ENCODE peak calls at places on chromosome 22, in six cellular contexts. One of them, this sample, is unnamed.

GRCh38 chr22:50016308-50016987 is 3.9 kb upstream of the IL17REL start:
- DNase-seq in stomach: no peak
- DNase-seq in uterus: peak
- DNase-seq in H1: no peak
- DNase-seq in breast epithelium: no peak
- DNase-seq in tibial nerve: no peak
- DNase-seq in this sample: no peak

GRCh38 chr22:49676783-49677494 is 150.7 kb downstream of the BRD1 start:
- DNase-seq in stomach: no peak
- DNase-seq in uterus: peak
- DNase-seq in H1: no peak
- DNase-seq in breast epithelium: no peak
- DNase-seq in tibial nerve: no peak
- DNase-seq in this sample: no peak

GRCh38 chr22:36367479-36367878 is 20.3 kb downstream of the MYH9 start:
- DNase-seq in stomach: no peak
- DNase-seq in uterus: no peak
- DNase-seq in H1: no peak
- DNase-seq in breast epithelium: peak
- DNase-seq in tibial nerve: no peak
- DNase-seq in this sample: no peak

GRCh38 chr22:42881982-42882656 is 25.0 kb upstream of the ARFGAP3 start:
- DNase-seq in stomach: peak
- DNase-seq in uterus: no peak
- DNase-seq in H1: no peak
- DNase-seq in breast epithelium: no peak
- DNase-seq in tibial nerve: no peak
- DNase-seq in this sample: no peak

GRCh38 chr22:20062766-20063083 is 17.3 kb upstream of the DGCR8 start:
- DNase-seq in stomach: no peak
- DNase-seq in uterus: no peak
- DNase-seq in H1: no peak
- DNase-seq in breast epithelium: no peak
- DNase-seq in tibial nerve: no peak
- DNase-seq in this sample: no peak

GRCh38 chr22:37663521-37664140 is 5.1 kb downstream of the PDXP start:
- DNase-seq in stomach: no peak
- DNase-seq in uterus: no peak
- DNase-seq in H1: no peak
- DNase-seq in breast epithelium: no peak
- DNase-seq in tibial nerve: no peak
- DNase-seq in this sample: no peak

GRCh38 chr22:27846910-27847309 is 45.4 kb upstream of the MN1 start:
- DNase-seq in stomach: no peak
- DNase-seq in uterus: no peak
- DNase-seq in H1: no peak
- DNase-seq in breast epithelium: no peak
- DNase-seq in tibial nerve: no peak
- DNase-seq in this sample: peak

GRCh38 chr22:32810241-32811133 is 9.0 kb downstream of the TIMP3 start:
- DNase-seq in stomach: no peak
- DNase-seq in uterus: no peak
- DNase-seq in H1: no peak
- DNase-seq in breast epithelium: no peak
- DNase-seq in tibial nerve: no peak
- DNase-seq in this sample: no peak

GRCh38 chr22:21921729-21922128 is 30.9 kb downstream of the PPM1F start:
- DNase-seq in stomach: no peak
- DNase-seq in uterus: no peak
- DNase-seq in H1: peak
- DNase-seq in breast epithelium: no peak
- DNase-seq in tibial nerve: no peak
- DNase-seq in this sample: no peak

GRCh38 chr22:41589260-41589600 is 410 bp downstream of the PMM1 start:
- DNase-seq in stomach: peak
- DNase-seq in uterus: no peak
- DNase-seq in H1: peak
- DNase-seq in breast epithelium: no peak
- DNase-seq in tibial nerve: no peak
- DNase-seq in this sample: peak

GRCh38 chr22:48838376-48838775 is 989.3 kb downstream of the BRD1 start:
- DNase-seq in stomach: no peak
- DNase-seq in uterus: no peak
- DNase-seq in H1: no peak
- DNase-seq in breast epithelium: no peak
- DNase-seq in tibial nerve: no peak
- DNase-seq in this sample: no peak

GRCh38 chr22:39920134-39920743 is 19.4 kb downstream of the GRAP2 start:
- DNase-seq in stomach: no peak
- DNase-seq in uterus: no peak
- DNase-seq in H1: no peak
- DNase-seq in breast epithelium: no peak
- DNase-seq in tibial nerve: no peak
- DNase-seq in this sample: peak

GRCh38 chr22:32589007-32589406 is 114.4 kb downstream of the FBXO7 start:
- DNase-seq in stomach: no peak
- DNase-seq in uterus: peak
- DNase-seq in H1: no peak
- DNase-seq in breast epithelium: no peak
- DNase-seq in tibial nerve: peak
- DNase-seq in this sample: no peak

GRCh38 chr22:50696799-50697561 is 24.4 kb downstream of the SHANK3 start:
- DNase-seq in stomach: no peak
- DNase-seq in uterus: no peak
- DNase-seq in H1: no peak
- DNase-seq in breast epithelium: no peak
- DNase-seq in tibial nerve: no peak
- DNase-seq in this sample: peak

GRCh38 chr22:41048791-41049717 is 43.3 kb upstream of the EP300 start:
- DNase-seq in stomach: peak
- DNase-seq in uterus: peak
- DNase-seq in H1: no peak
- DNase-seq in breast epithelium: peak
- DNase-seq in tibial nerve: peak
- DNase-seq in this sample: peak

GRCh38 chr22:48868554-48868953 is 959.1 kb downstream of the BRD1 start:
- DNase-seq in stomach: no peak
- DNase-seq in uterus: no peak
- DNase-seq in H1: no peak
- DNase-seq in breast epithelium: no peak
- DNase-seq in tibial nerve: no peak
- DNase-seq in this sample: no peak

GRCh38 chr22:37167176-37167980 is 17.7 kb upstream of the IL2RB start:
- DNase-seq in stomach: no peak
- DNase-seq in uterus: no peak
- DNase-seq in H1: no peak
- DNase-seq in breast epithelium: no peak
- DNase-seq in tibial nerve: no peak
- DNase-seq in this sample: no peak

GRCh38 chr22:47602732-47603131 is 840.3 kb downstream of the TBC1D22A start:
- DNase-seq in stomach: peak
- DNase-seq in uterus: no peak
- DNase-seq in H1: no peak
- DNase-seq in breast epithelium: no peak
- DNase-seq in tibial nerve: no peak
- DNase-seq in this sample: no peak

GRCh38 chr22:36569999-36570398 is 41.0 kb upstream of the EIF3D start:
- DNase-seq in stomach: no peak
- DNase-seq in uterus: no peak
- DNase-seq in H1: peak
- DNase-seq in breast epithelium: no peak
- DNase-seq in tibial nerve: no peak
- DNase-seq in this sample: peak

GRCh38 chr22:49710746-49711145 is 116.9 kb downstream of the BRD1 start:
- DNase-seq in stomach: no peak
- DNase-seq in uterus: no peak
- DNase-seq in H1: no peak
- DNase-seq in breast epithelium: no peak
- DNase-seq in tibial nerve: no peak
- DNase-seq in this sample: no peak

GRCh38 chr22:24455751-24456426 is 28.5 kb downstream of the ADORA2A start:
- DNase-seq in stomach: no peak
- DNase-seq in uterus: no peak
- DNase-seq in H1: no peak
- DNase-seq in breast epithelium: no peak
- DNase-seq in tibial nerve: peak
- DNase-seq in this sample: no peak

GRCh38 chr22:42693763-42694683 is 26.6 kb downstream of the A4GALT start:
- DNase-seq in stomach: no peak
- DNase-seq in uterus: no peak
- DNase-seq in H1: no peak
- DNase-seq in breast epithelium: no peak
- DNase-seq in tibial nerve: no peak
- DNase-seq in this sample: no peak

DNA sequence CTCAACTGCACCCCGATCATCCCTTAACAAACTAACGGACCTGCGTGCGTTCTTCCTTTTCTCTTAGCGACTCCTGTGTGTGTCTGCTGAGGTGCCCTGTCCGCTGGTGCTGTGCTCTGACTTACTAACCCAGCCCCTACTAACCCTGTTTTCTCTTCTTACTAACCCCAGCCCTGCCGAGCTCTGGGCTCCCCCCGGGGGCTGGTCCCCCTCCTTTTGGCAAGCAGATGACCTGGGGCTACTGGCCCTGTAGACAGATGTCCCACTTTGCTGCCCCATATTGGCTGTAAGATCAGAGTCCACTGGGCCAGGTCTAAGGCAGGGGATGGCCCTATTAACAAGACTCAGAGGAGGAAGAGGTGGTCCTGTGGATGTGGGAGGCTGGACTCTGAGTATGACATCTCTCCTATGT is 14.7 kb downstream of the MIAT start:
- DNase-seq in stomach: no peak
- DNase-seq in uterus: no peak
- DNase-seq in H1: no peak
- DNase-seq in breast epithelium: no peak
- DNase-seq in tibial nerve: no peak
- DNase-seq in this sample: no peak
- TF ChIP-seq POLR2A in stomach: no peak
- TF ChIP-seq POLR2A in uterus: no peak
- TF ChIP-seq POLR2A in H1: no peak
- TF ChIP-seq POLR2A in breast epithelium: no peak
- TF ChIP-seq POLR2A in tibial nerve: no peak
- TF ChIP-seq POLR2A in this sample: no peak

GRCh38 chr22:29765905-29766631 is 739 bp downstream of the ZMAT5 start:
- DNase-seq in stomach: peak
- DNase-seq in uterus: no peak
- DNase-seq in H1: no peak
- DNase-seq in breast epithelium: no peak
- DNase-seq in tibial nerve: no peak
- DNase-seq in this sample: peak

GRCh38 chr22:29766632-29767288 is at the start of gene ZMAT5:
- DNase-seq in stomach: peak
- DNase-seq in uterus: peak
- DNase-seq in H1: peak
- DNase-seq in breast epithelium: peak
- DNase-seq in tibial nerve: peak
- DNase-seq in this sample: peak

GRCh38 chr22:29769723-29770321 is 2.7 kb downstream of the UQCR10 start:
- DNase-seq in stomach: no peak
- DNase-seq in uterus: no peak
- DNase-seq in H1: no peak
- DNase-seq in breast epithelium: no peak
- DNase-seq in tibial nerve: no peak
- DNase-seq in this sample: no peak

GRCh38 chr22:29768052-29768680 is 997 bp downstream of the UQCR10 start:
- DNase-seq in stomach: no peak
- DNase-seq in uterus: no peak
- DNase-seq in H1: no peak
- DNase-seq in breast epithelium: no peak
- DNase-seq in tibial nerve: no peak
- DNase-seq in this sample: peak

GRCh38 chr22:29767289-29768051 is at the start of gene UQCR10:
- DNase-seq in stomach: peak
- DNase-seq in uterus: peak
- DNase-seq in H1: peak
- DNase-seq in breast epithelium: peak
- DNase-seq in tibial nerve: peak
- DNase-seq in this sample: peak
- TF ChIP-seq POLR2A in stomach: no peak
- TF ChIP-seq POLR2A in uterus: peak
- TF ChIP-seq POLR2A in H1: peak
- TF ChIP-seq POLR2A in breast epithelium: peak
- TF ChIP-seq POLR2A in tibial nerve: peak
- TF ChIP-seq POLR2A in this sample: peak

DNA sequence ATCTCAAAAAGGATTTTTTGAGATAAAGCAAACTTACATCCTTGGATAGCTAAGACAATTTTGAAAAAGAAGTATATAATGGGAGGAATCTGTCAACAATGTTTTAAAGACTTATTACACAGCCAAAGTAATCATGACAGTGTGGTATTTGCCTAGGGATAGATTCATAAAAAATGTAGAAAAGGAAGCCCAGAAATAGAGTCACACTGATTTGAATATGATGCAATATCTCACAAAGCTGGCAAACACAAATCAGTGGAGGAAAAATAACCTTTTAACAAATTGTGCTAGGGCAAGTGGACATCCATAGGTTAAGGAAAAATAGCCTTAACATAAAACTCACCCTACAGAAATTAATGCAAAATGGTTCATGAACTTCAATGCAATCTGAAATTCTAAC is 6.0 kb downstream of the XKR3 start:
- DNase-seq in stomach: no peak
- DNase-seq in uterus: no peak
- DNase-seq in H1: no peak
- DNase-seq in breast epithelium: no peak
- DNase-seq in tibial nerve: no peak
- DNase-seq in this sample: no peak
- TF ChIP-seq POLR2A in stomach: no peak
- TF ChIP-seq POLR2A in uterus: no peak
- TF ChIP-seq POLR2A in H1: no peak
- TF ChIP-seq POLR2A in breast epithelium: no peak
- TF ChIP-seq POLR2A in tibial nerve: no peak
- TF ChIP-seq POLR2A in this sample: no peak

GRCh38 chr22:30170126-30170525 is 76.4 kb downstream of the LIF start:
- DNase-seq in stomach: no peak
- DNase-seq in uterus: no peak
- DNase-seq in H1: no peak
- DNase-seq in breast epithelium: no peak
- DNase-seq in tibial nerve: no peak
- DNase-seq in this sample: no peak

GRCh38 chr22:30169002-30169401 is 77.6 kb downstream of the LIF start:
- DNase-seq in stomach: no peak
- DNase-seq in uterus: no peak
- DNase-seq in H1: no peak
- DNase-seq in breast epithelium: no peak
- DNase-seq in tibial nerve: no peak
- DNase-seq in this sample: no peak

GRCh38 chr22:30167734-30168133 is 78.8 kb downstream of the LIF start:
- DNase-seq in stomach: no peak
- DNase-seq in uterus: no peak
- DNase-seq in H1: no peak
- DNase-seq in breast epithelium: no peak
- DNase-seq in tibial nerve: no peak
- DNase-seq in this sample: no peak

DNA sequence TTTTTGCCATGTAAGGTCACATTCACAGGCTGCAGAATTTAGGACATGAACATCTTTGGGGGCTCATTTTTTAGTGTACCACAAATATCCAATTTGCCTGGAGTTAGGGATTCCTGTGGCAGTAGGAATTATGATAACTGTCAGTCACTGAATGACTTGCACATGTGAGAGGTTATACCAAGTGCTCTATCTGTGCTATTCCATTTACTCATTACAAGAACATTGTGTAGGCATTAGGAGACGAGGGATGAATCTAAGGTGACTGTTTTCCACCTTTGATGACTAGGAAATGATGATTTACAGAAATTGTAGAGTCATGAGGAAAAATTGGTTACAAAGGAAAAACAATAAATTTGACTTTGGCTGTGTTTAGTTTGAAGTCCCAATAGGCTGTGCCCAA is 79.2 kb downstream of the LIF start:
- DNase-seq in stomach: no peak
- DNase-seq in uterus: no peak
- DNase-seq in H1: no peak
- DNase-seq in breast epithelium: no peak
- DNase-seq in tibial nerve: no peak
- DNase-seq in this sample: no peak
- TF ChIP-seq POLR2A in stomach: no peak
- TF ChIP-seq POLR2A in uterus: no peak
- TF ChIP-seq POLR2A in H1: no peak
- TF ChIP-seq POLR2A in breast epithelium: no peak
- TF ChIP-seq POLR2A in tibial nerve: no peak
- TF ChIP-seq POLR2A in this sample: no peak